ENCODE peak calls at places on chromosomes 5 and 9, in nine cellular contexts. E, N, F, U, X, G, D, Q and S are unnamed samples.

GRCh38 chr9:89489548-89490527 is 8.1 kb downstream of the SEMA4D start:
- DNase-seq in Q (no peak), G (no peak), U (no peak), F (no peak), X (no peak), D (no peak), E (peak), N (no peak), S (no peak)

GRCh38 chr5:135455876-135456237 is 3.7 kb upstream of the TIFAB start:
- DNase-seq in E (no peak), D (no peak), X (no peak), U (no peak), F (no peak), Q (no peak), N (no peak), G (no peak), S (no peak)

GRCh38 chr5:66122379-66123034 is 21.6 kb upstream of the SREK1 start:
- DNase-seq in X (no peak), N (no peak), G (no peak), U (no peak), D (no peak), Q (no peak), F (no peak), E (no peak), S (peak)

GRCh38 chr5:15103130-15103529 is 231.6 kb upstream of the ANKH start:
- DNase-seq in N (no peak), F (no peak), D (no peak), U (no peak), X (no peak), E (no peak), G (no peak), Q (no peak), S (no peak)

GRCh38 chr5:107442452-107442851 is 228.3 kb downstream of the EFNA5 start:
- DNase-seq in X (no peak), Q (no peak), F (no peak), G (no peak), D (no peak), N (no peak), U (no peak), E (no peak), S (no peak)

GRCh38 chr9:21764736-21765245 is 37.6 kb upstream of the MTAP start:
- DNase-seq in G (no peak), Q (no peak), F (no peak), N (peak), U (no peak), X (no peak), D (no peak), E (no peak), S (no peak)

GRCh38 chr5:52864376-52864775 is 76.7 kb downstream of the ITGA1 start:
- DNase-seq in D (no peak), E (no peak), Q (no peak), U (no peak), X (no peak), N (no peak), G (no peak), F (no peak), S (no peak)

GRCh38 chr5:77210091-77211012 is at the start of gene PDE8B:
- DNase-seq in X (no peak), Q (peak), G (no peak), D (no peak), U (no peak), E (peak), F (peak), N (no peak), S (no peak)

GRCh38 chr5:13567819-13568218 is 376.7 kb downstream of the DNAH5 start:
- DNase-seq in X (no peak), Q (no peak), F (no peak), G (no peak), D (no peak), E (no peak), U (no peak), N (no peak), S (peak)

GRCh38 chr9:12640021-12640587 is 53.1 kb upstream of the TYRP1 start:
- DNase-seq in Q (no peak), X (no peak), U (peak), F (no peak), N (peak), G (no peak), D (no peak), E (no peak), S (peak)

GRCh38 chr9:100679834-100680233 is 102.0 kb downstream of the CAVIN4 start:
- DNase-seq in U (no peak), E (no peak), D (no peak), Q (no peak), F (no peak), G (no peak), N (no peak), X (no peak), S (no peak)

GRCh38 chr5:100273846-100274580 is 261.2 kb upstream of the FAM174A start:
- DNase-seq in N (no peak), E (no peak), D (no peak), Q (no peak), U (no peak), X (no peak), F (no peak), G (no peak), S (no peak)

GRCh38 chr5:97267767-97268166 is 84.7 kb upstream of the RIOK2 start:
- DNase-seq in X (no peak), Q (no peak), U (no peak), G (no peak), N (no peak), E (no peak), F (no peak), D (no peak), S (no peak)

GRCh38 chr9:419571-420156 is 205.0 kb downstream of the DOCK8 start:
- DNase-seq in Q (no peak), D (no peak), U (no peak), G (no peak), N (no peak), X (no peak), E (no peak), F (no peak), S (peak)

GRCh38 chr5:74028406-74028805 is 402.4 kb downstream of the ARHGEF28 start:
- DNase-seq in U (no peak), G (no peak), Q (no peak), N (no peak), F (no peak), E (no peak), X (no peak), D (no peak), S (peak)

GRCh38 chr5:167315762-167316161 is 975.7 kb upstream of the WWC1 start:
- DNase-seq in U (no peak), N (no peak), G (no peak), X (no peak), Q (no peak), D (no peak), E (no peak), F (no peak), S (no peak)

GRCh38 chr5:6950250-6950649 is 237.0 kb downstream of the TENT4A start:
- DNase-seq in N (no peak), X (no peak), Q (no peak), E (no peak), U (no peak), G (no peak), D (no peak), F (no peak), S (no peak)

GRCh38 chr5:10546186-10546585 is 17.7 kb upstream of the ANKRD33B start:
- DNase-seq in D (no peak), N (no peak), E (no peak), Q (no peak), G (no peak), X (no peak), F (no peak), U (no peak), S (no peak)

GRCh38 chr9:111483862-111484563 is at the start of gene ECPAS:
- DNase-seq in G (peak), U (peak), Q (peak), X (peak), E (peak), D (peak), N (peak), F (peak), S (peak)

GRCh38 chr9:114307323-114308250 is 15.3 kb upstream of the ORM1 start:
- DNase-seq in E (no peak), D (peak), Q (no peak), N (no peak), F (peak), G (no peak), U (no peak), X (no peak), S (no peak)

GRCh38 chr9:1009101-1009707 is 32.7 kb downstream of the DMRT3 start:
- DNase-seq in F (peak), G (peak), Q (peak), E (peak), X (peak), N (peak), D (peak), U (peak), S (peak)

GRCh38 chr9:132694144-132694543 is 23.9 kb downstream of the GTF3C4 start:
- DNase-seq in Q (no peak), U (peak), X (no peak), N (no peak), F (no peak), E (peak), D (no peak), G (no peak), S (no peak)

GRCh38 chr9:71796368-71796767 is 28.1 kb upstream of the CEMIP2 start:
- DNase-seq in N (no peak), E (no peak), U (peak), D (no peak), X (no peak), F (no peak), G (no peak), Q (no peak), S (no peak)

GRCh38 chr5:73193592-73193991 is 20.6 kb downstream of the TMEM174 start:
- DNase-seq in E (no peak), N (no peak), X (no peak), D (no peak), G (no peak), U (no peak), Q (no peak), F (no peak), S (no peak)

GRCh38 chr5:90353254-90353653 is 56.3 kb downstream of the CETN3 start:
- DNase-seq in U (no peak), N (no peak), E (no peak), F (no peak), D (no peak), X (no peak), Q (no peak), G (no peak), S (no peak)

GRCh38 chr5:134226441-134227192 is 744 bp upstream of the PPP2CA start:
- DNase-seq in Q (no peak), N (peak), D (no peak), U (no peak), G (no peak), X (no peak), E (no peak), F (peak), S (no peak)

GRCh38 chr5:179806250-179807045 is at the start of gene MGAT4B:
- DNase-seq in F (peak), E (peak), N (no peak), G (peak), U (peak), Q (peak), X (peak), D (peak), S (peak)

GRCh38 chr9:134221273-134222017 is 57.1 kb upstream of the RNU6ATAC start:
- DNase-seq in E (no peak), D (no peak), X (peak), G (peak), Q (peak), F (peak), U (peak), N (no peak), S (no peak)

DNA sequence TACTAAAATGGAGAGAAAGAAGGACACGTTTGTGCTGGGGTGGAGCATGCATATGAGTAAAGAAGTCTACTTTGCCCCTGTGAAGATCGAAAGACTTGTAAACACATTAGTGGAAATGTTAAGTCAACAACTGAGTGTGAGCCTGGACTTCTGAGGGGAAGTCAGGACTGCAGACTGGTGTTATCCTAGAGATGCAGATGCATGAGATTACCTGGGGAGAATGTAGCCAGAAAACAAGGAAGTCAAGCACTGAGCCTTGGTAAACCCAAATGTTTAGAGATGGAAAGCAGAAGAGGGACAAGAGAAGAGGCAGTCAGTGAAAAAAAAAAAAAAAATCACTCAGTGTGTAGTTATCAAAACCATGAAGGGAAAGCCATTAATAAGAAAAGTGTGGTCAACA is 22.4 kb downstream of the JAKMIP2 start:
- DNase-seq in Q (no peak), E (no peak), X (no peak), G (no peak), F (no peak), D (no peak), N (no peak), U (no peak), S (no peak)
- TF ChIP-seq CTCF in Q (no peak), E (no peak), X (no peak), G (no peak), F (no peak), D (no peak), N (no peak), U (no peak), S (no peak)

DNA sequence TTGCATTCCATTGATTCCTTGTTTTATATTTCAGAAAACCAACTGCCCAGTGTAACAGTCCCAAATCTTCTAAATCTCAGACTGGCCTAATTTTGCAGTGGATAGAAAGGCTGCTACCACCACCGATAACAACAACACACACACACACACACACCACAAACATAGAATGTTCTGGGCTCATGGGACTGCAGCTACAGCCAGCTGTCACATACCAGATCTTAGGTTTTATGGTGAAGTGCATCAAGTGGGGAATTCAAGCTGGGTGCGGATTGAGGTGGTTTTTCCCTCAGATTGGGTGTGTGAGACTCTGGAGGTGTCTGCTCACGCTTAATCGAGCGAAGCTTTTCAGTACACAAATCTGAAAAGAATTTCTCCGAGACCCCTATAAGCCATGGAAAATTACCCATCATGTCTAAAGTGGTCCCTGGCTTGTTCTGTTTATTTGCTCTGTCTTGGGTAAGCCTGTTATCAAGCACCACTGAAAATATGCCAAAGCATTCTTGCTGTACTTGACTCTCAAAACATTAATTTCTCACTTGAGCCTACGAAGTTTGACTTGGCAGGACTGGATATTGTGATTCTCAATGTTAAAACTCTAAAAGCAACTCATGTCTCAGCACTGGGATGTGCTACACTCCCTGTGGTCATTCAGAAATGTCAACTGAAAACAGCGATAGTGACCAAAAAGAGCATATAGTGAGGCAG is 71.0 kb downstream of the ALDH7A1 start:
- DNase-seq in Q (no peak), D (no peak), U (no peak), X (no peak), E (no peak), G (no peak), F (no peak), N (no peak), S (no peak)
- H3K27ac ChIP-seq in Q (no peak), D (peak), U (no peak), X (no peak), E (no peak), G (no peak), F (peak), N (no peak), S (no peak)

DNA sequence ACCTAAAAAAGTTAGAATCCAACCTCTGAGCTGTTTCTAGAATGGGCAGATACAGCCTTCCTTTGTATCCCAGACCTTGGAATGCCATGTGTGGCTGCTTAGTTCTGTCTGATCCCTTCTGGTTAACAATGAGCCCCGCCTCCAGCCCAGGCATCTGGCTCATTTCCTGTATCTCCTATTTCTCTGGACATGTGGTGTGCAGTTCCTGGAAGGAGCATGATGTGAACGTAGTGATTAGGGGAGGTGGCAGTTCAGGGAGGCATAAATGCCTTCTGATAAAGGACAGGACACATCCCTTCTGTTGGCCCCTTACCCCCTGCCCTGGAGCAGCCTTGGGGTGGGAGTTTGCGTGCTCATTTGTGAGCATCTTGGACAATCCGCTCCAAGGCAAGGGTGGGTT is 243.0 kb downstream of the ZSWIM6 start:
- DNase-seq in N (no peak), E (no peak), F (no peak), Q (no peak), U (no peak), X (no peak), D (no peak), G (no peak), S (peak)
- TF ChIP-seq CTCF in N (no peak), E (no peak), F (no peak), Q (no peak), U (no peak), X (no peak), D (no peak), G (no peak), S (no peak)

GRCh38 chr9:129413537-129414376 is 207.1 kb downstream of the C9orf50 start:
- DNase-seq in D (peak), E (peak), X (peak), G (peak), Q (peak), N (peak), F (peak), U (peak), S (peak)

GRCh38 chr9:129415031-129415953 is 205.6 kb downstream of the C9orf50 start:
- DNase-seq in E (no peak), X (no peak), N (peak), D (no peak), Q (no peak), U (no peak), F (no peak), G (no peak), S (no peak)

GRCh38 chr9:129415954-129416651 is 204.8 kb downstream of the C9orf50 start:
- DNase-seq in Q (no peak), U (no peak), F (no peak), X (no peak), D (no peak), G (no peak), N (no peak), E (no peak), S (no peak)

GRCh38 chr9:129412814-129413536 is 207.9 kb downstream of the C9orf50 start:
- DNase-seq in E (no peak), G (peak), Q (peak), U (no peak), F (peak), D (no peak), N (no peak), X (peak), S (no peak)

DNA sequence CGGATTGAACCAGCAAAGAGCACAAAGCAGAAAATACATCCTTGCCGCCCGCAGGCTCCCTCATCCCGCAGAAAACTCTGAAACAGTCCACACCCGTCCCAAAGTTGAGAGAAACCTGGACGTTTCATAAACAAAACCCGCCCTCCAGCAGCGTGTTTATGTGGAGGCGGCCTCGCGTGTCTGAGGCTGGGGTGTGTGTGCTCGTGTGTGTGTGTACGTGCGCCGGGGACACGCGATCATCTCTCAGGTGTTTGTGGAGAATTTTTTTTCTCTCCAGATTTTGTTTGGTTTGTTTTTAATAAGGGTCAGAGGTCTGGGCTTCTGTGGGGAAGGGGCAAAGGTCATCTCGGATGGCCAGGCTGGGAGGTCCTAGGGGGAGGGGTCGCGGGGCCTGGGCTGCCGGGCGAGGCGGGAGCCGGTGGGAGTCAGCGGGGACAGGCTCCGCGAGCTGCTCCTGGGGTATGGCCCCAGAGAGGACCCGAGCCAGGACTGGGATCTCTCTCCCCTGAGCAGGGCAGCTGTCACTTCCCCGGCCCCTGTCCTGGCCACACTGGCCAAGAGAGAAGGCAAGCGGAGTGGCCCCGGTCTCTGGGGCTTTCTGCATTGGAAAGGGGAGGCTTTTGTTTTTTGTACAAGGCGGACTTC is 206.4 kb downstream of the C9orf50 start:
- DNase-seq in U (peak), X (peak), D (no peak), Q (no peak), F (no peak), G (no peak), N (peak), E (no peak), S (no peak)
- H3K27ac ChIP-seq in U (peak), X (peak), D (peak), Q (peak), F (peak), G (peak), N (peak), E (no peak), S (peak)

GRCh38 chr5:61732376-61732775 is 400.3 kb downstream of the ZSWIM6 start:
- DNase-seq in E (no peak), G (no peak), U (no peak), X (no peak), D (no peak), N (no peak), F (peak), Q (no peak), S (no peak)
- TF ChIP-seq CTCF in E (no peak), G (no peak), U (no peak), X (no peak), D (no peak), N (no peak), F (peak), Q (no peak), S (no peak)

GRCh38 chr9:35666045-35666444 is 1.1 kb upstream of the ARHGEF39 start:
- DNase-seq in X (no peak), E (no peak), F (no peak), G (no peak), N (no peak), D (no peak), Q (no peak), U (no peak), S (no peak)

GRCh38 chr9:35667939-35668338 is 2.9 kb upstream of the ARHGEF39 start:
- DNase-seq in Q (no peak), N (no peak), F (no peak), D (no peak), E (no peak), G (no peak), U (no peak), X (no peak), S (no peak)

GRCh38 chr9:35666547-35666946 is 1.6 kb upstream of the ARHGEF39 start:
- DNase-seq in D (no peak), X (no peak), Q (no peak), F (no peak), N (no peak), G (no peak), E (no peak), U (peak), S (no peak)

GRCh38 chr9:35664531-35665470 is at the start of gene ARHGEF39:
- DNase-seq in F (peak), G (peak), D (peak), N (peak), E (peak), Q (peak), U (peak), X (peak), S (peak)

DNA sequence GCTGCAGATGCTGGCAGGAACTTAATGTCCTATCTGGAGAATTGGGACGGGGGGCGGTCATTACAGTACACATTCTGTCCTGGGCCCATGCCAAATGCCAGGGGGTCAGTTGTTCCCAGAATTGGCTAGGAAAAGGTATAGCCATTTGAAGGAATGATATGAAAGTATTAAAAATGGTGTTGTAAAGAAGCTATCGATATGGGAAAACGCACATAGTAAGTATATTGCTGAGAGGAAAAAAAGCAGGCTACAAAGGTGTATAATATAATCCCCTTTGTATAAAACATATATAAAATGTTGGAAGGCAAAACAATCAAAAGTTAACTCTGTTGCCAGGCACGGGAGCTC is 450 bp upstream of the ARHGEF39 start:
- DNase-seq in D (no peak), E (no peak), U (no peak), G (no peak), F (no peak), Q (no peak), X (no peak), N (no peak), S (no peak)
- H3K27ac ChIP-seq in D (peak), E (no peak), U (peak), G (peak), F (peak), Q (no peak), X (peak), N (peak), S (peak)